ENCODE peak calls at places on chromosomes 4 and X, in six cellular contexts. M, C, G, F, K and T are unnamed samples.

GRCh38 chr4:122914292-122914904 is 8.0 kb downstream of the NUDT6 start:
- DNase-seq in F (no peak), K (peak; percentile 46), G (no peak), M (peak; percentile 68), C (no peak), T (no peak)

GRCh38 chr4:150997141-150997540 is 17.9 kb downstream of the LRBA start:
- DNase-seq in M (no peak), F (no peak), K (no peak), G (no peak), C (no peak), T (no peak)

GRCh38 chrX:39814391-39814790 is 283.4 kb downstream of the BCOR start:
- DNase-seq in C (no peak), G (no peak), M (peak; percentile 23), F (no peak), K (no peak), T (no peak)

GRCh38 chr4:42104521-42104920 is 47.9 kb downstream of the BEND4 start:
- DNase-seq in F (no peak), C (no peak), K (no peak), M (peak; percentile 70), G (no peak), T (peak; percentile 28)

GRCh38 chr4:88411491-88412101 is 32.9 kb downstream of the HERC6 start:
- DNase-seq in K (no peak), C (no peak), G (no peak), M (no peak), F (no peak), T (no peak)

GRCh38 chrX:110384490-110384889 is 25.8 kb downstream of the RTL9 start:
- DNase-seq in C (no peak), K (no peak), F (peak; percentile 77), M (peak; percentile 75), G (no peak), T (peak; percentile 15)

GRCh38 chrX:128078545-128078944 is 26.3 kb upstream of the ACTRT1 start:
- DNase-seq in F (no peak), C (no peak), M (no peak), K (no peak), G (no peak), T (peak; percentile 55)

GRCh38 chr4:35538807-35539206 is 705.5 kb downstream of the ARAP2 start:
- DNase-seq in K (no peak), C (no peak), G (no peak), F (peak; percentile 75), M (no peak), T (peak; percentile 3)

GRCh38 chr4:81919238-81919637 is 447.5 kb upstream of the RASGEF1B start:
- DNase-seq in M (peak; percentile 1), G (peak; percentile 38), F (no peak), K (peak; percentile 9), C (no peak), T (peak; percentile 81)

GRCh38 chrX:46015653-46016052 is 529.6 kb downstream of the ZNF674 start:
- DNase-seq in M (no peak), F (no peak), C (no peak), G (no peak), K (no peak), T (no peak)

GRCh38 chrX:13826770-13827169 is 9.9 kb upstream of the GPM6B start:
- DNase-seq in C (no peak), G (no peak), M (no peak), F (no peak), K (no peak), T (no peak)

GRCh38 chr4:101252721-101253120 is 94.6 kb downstream of the PPP3CA start:
- DNase-seq in C (no peak), M (peak; percentile 43), F (peak; percentile 42), K (no peak), G (no peak), T (peak; percentile 35)

GRCh38 chr4:71487324-71487677 is 148.5 kb downstream of the SLC4A4 start:
- DNase-seq in C (peak; percentile 17), M (no peak), K (no peak), F (peak; percentile 27), G (no peak), T (peak; percentile 24)

GRCh38 chr4:38728651-38729141 is 54.1 kb downstream of the TLR10 start:
- DNase-seq in G (peak; percentile 54), C (no peak), F (no peak), M (no peak), K (no peak), T (peak; percentile 72)

GRCh38 chrX:6226646-6227444 is 1.8 kb downstream of the NLGN4X start:
- DNase-seq in M (no peak), G (peak; percentile 33), F (no peak), K (no peak), C (peak; percentile 36), T (peak; percentile 39)

GRCh38 chr4:6658635-6659075 is 18.2 kb downstream of the MRFAP1 start:
- DNase-seq in G (peak; percentile 49), M (peak; percentile 28), F (peak; percentile 25), K (no peak), C (no peak), T (no peak)

GRCh38 chr4:142984871-142985585 is 138.9 kb upstream of the INPP4B start:
- DNase-seq in K (peak; percentile 5), G (peak; percentile 60), F (peak; percentile 31), M (peak; percentile 17), C (no peak), T (peak; percentile 76)

GRCh38 chrX:135429429-135429828 is 7.7 kb downstream of the SMIM10L2A start:
- DNase-seq in F (no peak), G (no peak), K (no peak), M (no peak), C (no peak), T (no peak)
- H2BK5ac ChIP-seq in F (no peak overlapping the region), G (no peak overlapping the region), K (no peak overlapping the region), M (no peak overlapping the region), C (no peak overlapping the region), T (no peak overlapping the region)

GRCh38 chr4:23036921-23037495 is 344.3 kb downstream of the GBA3 start:
- DNase-seq in M (no peak), K (peak; percentile 81), C (no peak), F (no peak), G (no peak), T (no peak)

GRCh38 chr4:23035521-23036056 is 342.9 kb downstream of the GBA3 start:
- DNase-seq in M (no peak), F (no peak), K (peak; percentile 90), C (no peak), G (no peak), T (no peak)

GRCh38 chr4:23036503-23036902 is 343.8 kb downstream of the GBA3 start:
- DNase-seq in M (no peak), F (no peak), C (no peak), G (no peak), K (peak; percentile 9), T (no peak)

GRCh38 chr4:23034726-23035125 is 342.0 kb downstream of the GBA3 start:
- DNase-seq in M (no peak), K (no peak), C (no peak), G (no peak), F (no peak), T (no peak)

DNA sequence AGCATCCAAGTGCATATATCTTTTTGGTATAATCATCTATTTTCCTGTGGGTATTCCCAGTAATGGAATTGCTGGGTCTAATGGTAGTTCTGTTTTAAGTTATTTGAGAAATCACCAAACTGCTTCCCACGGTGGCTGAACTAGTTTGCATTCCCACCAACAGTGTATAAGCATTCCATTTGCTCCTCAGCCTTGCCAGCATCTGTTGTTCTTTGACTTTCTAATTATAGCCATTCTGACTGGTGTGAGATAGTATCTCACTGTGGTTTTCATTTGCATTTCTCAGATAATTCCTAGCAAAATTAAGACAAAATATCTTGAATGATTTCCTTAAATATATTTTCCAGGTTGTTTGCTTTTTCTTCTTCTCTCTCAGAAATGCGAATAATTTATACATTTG is 341.1 kb downstream of the GBA3 start:
- DNase-seq in C (no peak), F (peak; percentile 23), G (no peak), K (peak; percentile 79), M (no peak), T (peak; percentile 68)
- H3K4ac ChIP-seq in C (no peak overlapping the region), F (no peak overlapping the region), G (no peak overlapping the region), K (no peak overlapping the region), M (no peak overlapping the region), T (no peak overlapping the region)

DNA sequence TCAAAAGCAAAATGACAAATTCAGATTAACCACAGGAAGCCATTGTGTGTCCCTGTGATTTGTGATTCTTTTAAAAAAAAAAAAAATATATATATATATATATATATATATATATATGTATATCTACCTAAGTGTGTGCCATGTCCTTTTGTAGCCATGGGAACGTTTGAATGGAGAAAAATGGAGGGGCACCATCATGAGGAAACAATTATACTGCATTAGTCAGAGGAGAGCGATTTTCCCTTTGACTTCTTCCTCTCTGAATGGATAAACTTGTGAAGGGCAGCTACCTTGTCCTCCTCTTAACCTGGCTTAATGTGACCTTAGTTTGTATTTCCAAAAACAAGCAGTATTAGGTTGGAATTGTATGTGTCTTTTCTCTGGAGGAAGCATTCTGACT is 23.3 kb upstream of the CBLL2 start:
- DNase-seq in G (no peak), F (no peak), M (no peak), K (no peak), C (no peak), T (no peak)
- H2BK5ac ChIP-seq in G (no peak overlapping the region), F (no peak overlapping the region), M (no peak overlapping the region), K (no peak overlapping the region), C (no peak overlapping the region), T (no peak overlapping the region)

DNA sequence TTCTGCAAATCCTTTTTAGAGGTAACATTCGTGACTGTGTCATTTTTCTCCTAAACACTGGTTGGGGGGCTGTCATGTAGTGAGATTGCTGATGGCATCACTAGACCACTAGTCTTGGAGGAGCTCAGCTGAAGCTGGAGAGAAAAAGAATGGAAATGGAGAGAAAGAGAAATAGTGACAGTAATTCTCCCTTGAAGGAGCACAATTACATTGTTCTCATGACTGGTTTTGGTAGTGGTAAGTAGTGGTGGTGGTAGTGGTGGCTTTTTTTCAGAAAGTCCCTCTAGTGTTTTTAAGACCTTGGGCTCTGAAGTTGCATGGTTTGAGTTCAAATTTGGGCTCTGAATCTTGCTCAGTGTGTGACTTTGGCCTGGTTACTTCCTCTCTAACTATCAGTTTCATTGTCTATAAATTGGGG is 99.8 kb downstream of the LARP7 start:
- DNase-seq in F (no peak), M (no peak), G (no peak), C (no peak), K (no peak), T (no peak)
- H3K4ac ChIP-seq in F (no peak overlapping the region), M (no peak overlapping the region), G (no peak overlapping the region), C (no peak overlapping the region), K (no peak overlapping the region), T (no peak overlapping the region)

DNA sequence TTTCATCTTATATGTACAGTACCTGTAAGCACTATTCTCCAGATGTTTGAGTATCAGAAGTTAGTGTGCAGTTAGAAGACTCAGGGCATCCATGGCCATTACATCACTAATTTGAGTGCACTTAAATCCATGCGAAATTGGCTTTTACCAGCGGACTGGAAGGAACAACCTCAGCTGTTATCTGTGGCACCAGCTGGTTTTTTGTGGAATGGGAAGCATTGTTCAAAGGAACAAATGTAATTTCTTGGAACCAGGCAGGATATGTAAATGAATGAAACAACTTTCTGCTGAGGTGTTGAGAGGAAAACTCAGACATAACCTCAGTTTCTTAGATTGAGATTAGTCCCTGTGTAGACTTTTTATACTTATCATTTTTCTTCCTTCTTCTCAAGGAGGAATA is 60.2 kb downstream of the PDGFRA start:
- DNase-seq in G (no peak), C (no peak), F (no peak), K (no peak), M (no peak), T (no peak)
- H2BK5ac ChIP-seq in G (no peak overlapping the region), C (no peak overlapping the region), F (no peak overlapping the region), K (no peak overlapping the region), M (no peak overlapping the region), T (no peak overlapping the region)

GRCh38 chr4:113170115-113170817 is 120.8 kb downstream of the ANK2 start:
- DNase-seq in K (no peak), G (no peak), F (no peak), C (no peak), M (no peak), T (no peak)
- H3K4ac ChIP-seq in K (no peak overlapping the region), G (no peak overlapping the region), F (no peak overlapping the region), C (no peak overlapping the region), M (no peak overlapping the region), T (no peak overlapping the region)